ENCODE peak calls at places on chromosomes 11 and 22, in seven cellular contexts. E is T1000; D is activated CD4-positive, alpha-beta T cell treated with anti-CD3 and anti-CD28 coated beads, Interleukin-2, amount 10 ng/mL, durations not matched to agents 7 days and 5 days; R is GM12865; U is neuronal stem cell; Y is ureter; I is ACHN. K is an unnamed sample.

GRCh38 chr11:103870821-103871309 is 165.6 kb upstream of the DDI1 start:
- DNase-seq in Y (no peak), U (no peak), I (no peak), D (no peak), R (no peak), E (no peak), K (no peak)

GRCh38 chr11:66845876-66846212 is 2.6 kb downstream of the RCE1 start:
- DNase-seq in R (no peak), D (no peak), I (no peak), U (no peak), E (no peak), Y (peak), K (no peak)

GRCh38 chr22:36860017-36860416 is 789 bp upstream of the NCF4 start:
- DNase-seq in U (no peak), I (no peak), D (no peak), E (no peak), R (peak), Y (no peak), K (peak)

GRCh38 chr22:24683671-24684070 is 80.7 kb downstream of the GGT1 start:
- DNase-seq in Y (no peak), U (no peak), D (no peak), E (no peak), I (no peak), R (no peak), K (no peak)

GRCh38 chr22:20444325-20444724 is 6.7 kb upstream of the SCARF2 start:
- DNase-seq in I (no peak), E (no peak), R (no peak), U (no peak), Y (no peak), D (no peak), K (no peak)

GRCh38 chr11:17770917-17771316 is 36.3 kb downstream of the KCNC1 start:
- DNase-seq in E (no peak), R (no peak), Y (no peak), I (no peak), D (no peak), U (no peak), K (no peak)

GRCh38 chr11:111077938-111078337 is 167.6 kb upstream of the POU2AF2 start:
- DNase-seq in D (no peak), E (no peak), R (no peak), I (no peak), U (no peak), Y (no peak), K (no peak)

GRCh38 chr22:46262449-46263207 is 515 bp downstream of the PKDREJ start:
- DNase-seq in Y (no peak), I (no peak), E (no peak), D (peak), U (no peak), R (no peak), K (peak)

GRCh38 chr11:74466916-74467885 is at the start of gene KCNE3:
- DNase-seq in I (peak), E (no peak), D (no peak), U (no peak), Y (peak), R (no peak), K (no peak)

GRCh38 chr11:44889266-44889665 is 61.4 kb downstream of the TP53I11 start:
- DNase-seq in R (no peak), Y (no peak), U (no peak), D (no peak), I (no peak), E (no peak), K (no peak)

GRCh38 chr11:115503083-115503885 is 931 bp downstream of the CADM1 start:
- DNase-seq in R (peak), U (peak), E (peak), Y (peak), I (peak), D (no peak), K (peak)

GRCh38 chr11:131195801-131196517 is 174.5 kb upstream of the NTM start:
- DNase-seq in R (no peak), E (no peak), D (no peak), U (no peak), Y (peak), I (peak), K (no peak)

GRCh38 chr22:29396126-29396525 is 7.8 kb upstream of the AP1B1 start:
- DNase-seq in E (no peak), D (no peak), Y (peak), I (no peak), U (no peak), R (no peak), K (no peak)

GRCh38 chr11:27971256-27971655 is 136.7 kb downstream of the KIF18A start:
- DNase-seq in U (no peak), I (no peak), R (no peak), Y (no peak), D (no peak), E (no peak), K (no peak)

GRCh38 chr11:3220521-3221407 is 2.2 kb upstream of the MRGPRG start:
- DNase-seq in E (no peak), Y (peak), D (no peak), U (no peak), I (no peak), R (no peak), K (no peak)

GRCh38 chr22:47125603-47126002 is 363.2 kb downstream of the TBC1D22A start:
- DNase-seq in I (no peak), R (peak), Y (no peak), U (no peak), E (no peak), D (no peak), K (peak)

GRCh38 chr22:35334010-35334409 is 34.3 kb downstream of the TOM1 start:
- DNase-seq in R (no peak), I (no peak), U (no peak), E (no peak), D (no peak), Y (no peak), K (no peak)

GRCh38 chr11:108926522-108927380 is 261.9 kb downstream of the DDX10 start:
- DNase-seq in U (no peak), E (no peak), R (no peak), D (no peak), I (no peak), Y (no peak), K (no peak)

GRCh38 chr11:952406-953385 is 27.0 kb downstream of the AP2A2 start:
- DNase-seq in D (no peak), E (no peak), I (peak), R (no peak), U (no peak), Y (no peak), K (no peak)

GRCh38 chr11:66068923-66069714 is 953 bp upstream of the PACS1 start:
- DNase-seq in D (peak), E (peak), U (no peak), I (peak), R (peak), Y (no peak), K (peak)

GRCh38 chr11:116687458-116688201 is 85.2 kb downstream of the BUD13 start:
- DNase-seq in U (peak), D (no peak), E (no peak), R (no peak), Y (no peak), I (no peak), K (no peak)

GRCh38 chr11:107257660-107258059 is 200.0 kb downstream of the CWF19L2 start:
- DNase-seq in E (no peak), U (no peak), I (no peak), D (no peak), Y (no peak), R (no peak), K (no peak)

GRCh38 chr22:43151251-43152000 is at the start of gene TSPO:
- DNase-seq in U (peak), D (peak), E (peak), I (peak), R (peak), Y (peak), K (peak)

GRCh38 chr11:121630041-121630440 is 177.3 kb upstream of the SORL1-AS1 start:
- DNase-seq in Y (no peak), E (no peak), D (no peak), U (no peak), R (no peak), I (peak), K (no peak)

GRCh38 chr11:62712413-62712812 is 4.9 kb downstream of the GNG3 start:
- DNase-seq in R (no peak), E (no peak), U (no peak), I (no peak), Y (no peak), D (no peak), K (no peak)

GRCh38 chr22:32661296-32661695 is 140.2 kb upstream of the TIMP3 start:
- DNase-seq in R (no peak), E (peak), I (peak), D (no peak), U (peak), Y (no peak), K (no peak)

GRCh38 chr11:19379465-19379864 is 138.7 kb upstream of the E2F8 start:
- DNase-seq in Y (no peak), I (no peak), R (peak), U (no peak), D (no peak), E (no peak), K (no peak)

GRCh38 chr11:124879229-124879998 is 14.2 kb downstream of the ROBO3 start:
- DNase-seq in Y (peak), R (no peak), D (no peak), E (no peak), I (no peak), U (no peak), K (no peak)

GRCh38 chr22:45441158-45441557 is 27.7 kb downstream of the RIBC2 start:
- DNase-seq in R (peak), Y (peak), U (peak), E (no peak), I (peak), D (peak), K (peak)

GRCh38 chr11:33916736-33917135 is 24.9 kb upstream of the LMO2 start:
- DNase-seq in I (no peak), D (no peak), R (no peak), U (no peak), Y (no peak), E (no peak), K (no peak)

GRCh38 chr11:114279778-114280532 is 16.2 kb upstream of the NNMT start:
- DNase-seq in I (no peak), E (no peak), R (no peak), Y (no peak), U (no peak), D (no peak), K (no peak)

GRCh38 chr11:10287140-10287539 is 6.9 kb downstream of the SBF2 start:
- DNase-seq in I (no peak), D (no peak), R (no peak), U (no peak), Y (no peak), E (no peak), K (no peak)

GRCh38 chr22:24516301-24516737 is 21.2 kb downstream of the UPB1 start:
- DNase-seq in I (peak), R (peak), E (peak), D (no peak), U (no peak), Y (peak), K (no peak)

GRCh38 chr22:45603631-45604030 is 68.0 kb upstream of the ATXN10 start:
- DNase-seq in Y (no peak), I (no peak), R (no peak), U (no peak), D (no peak), E (no peak), K (no peak)

GRCh38 chr22:19052941-19053551 is 69.2 kb downstream of the DGCR2 start:
- DNase-seq in U (no peak), E (no peak), R (no peak), I (no peak), Y (peak), D (no peak), K (no peak)

GRCh38 chr11:117232911-117233409 is 489 bp downstream of the RNF214 start:
- DNase-seq in U (no peak), Y (no peak), E (no peak), D (no peak), R (peak), I (no peak), K (peak)

GRCh38 chr22:28207281-28208030 is 288.4 kb upstream of the PITPNB start:
- DNase-seq in D (no peak), Y (no peak), R (no peak), U (no peak), E (no peak), I (no peak), K (no peak)

GRCh38 chr11:18650859-18651557 is 16.9 kb upstream of the SPTY2D1 start:
- DNase-seq in Y (no peak), E (no peak), R (peak), U (peak), I (peak), D (peak), K (peak)